ENCODE peak calls at places on chromosomes 13 and 19, in eight cellular contexts. G, T, F, M, H, R, K and U are unnamed samples.

GRCh38 chr19:45320997-45321775 is 1.5 kb downstream of the CKM start:
- DNase-seq in G (no peak), T (no peak), F (no peak), M (no peak), H (no peak), R (no peak), K (no peak), U (no peak)

GRCh38 chr13:74560325-74560724 is 426.1 kb upstream of the KLF12 start:
- DNase-seq in G (no peak), T (no peak), F (no peak), M (no peak), H (no peak), R (no peak), K (no peak), U (no peak)

GRCh38 chr19:34794289-34794960 is 21.4 kb upstream of the ZNF599 start:
- DNase-seq in G (no peak), T (no peak), F (no peak), M (no peak), H (no peak), R (no peak), K (no peak), U (no peak)

GRCh38 chr13:37835392-37835791 is 34.2 kb downstream of the TRPC4 start:
- DNase-seq in G (no peak), T (no peak), F (no peak), M (no peak), H (no peak), R (no peak), K (no peak), U (no peak)

GRCh38 chr19:50725932-50726230 is 2.7 kb downstream of the CLEC11A start:
- DNase-seq in G (no peak), T (no peak), F (no peak), M (no peak), H (no peak), R (no peak), K (no peak), U (no peak)

GRCh38 chr19:47351545-47351944 is 2.4 kb downstream of the DHX34 start:
- DNase-seq in G (no peak), T (no peak), F (peak), M (peak), H (no peak), R (no peak), K (peak), U (peak)

GRCh38 chr13:27979001-27979643 is 9.4 kb downstream of the URAD start:
- DNase-seq in G (no peak), T (no peak), F (no peak), M (no peak), H (no peak), R (no peak), K (no peak), U (no peak)

GRCh38 chr13:64855506-64855905 is 2374.6 kb downstream of the PCDH9 start:
- DNase-seq in G (no peak), T (no peak), F (no peak), M (no peak), H (no peak), R (no peak), K (peak), U (no peak)

GRCh38 chr13:42753697-42754096 is 27.7 kb upstream of the FAM216B start:
- DNase-seq in G (no peak), T (no peak), F (no peak), M (no peak), H (no peak), R (no peak), K (no peak), U (no peak)